ENCODE peak calls at places on chromosomes 12 and 14, in six cellular contexts. One of them, this sample, is unnamed. For H3K9me3, the result is how much of the 10 kb centered on the place peaks cover.

GRCh38 chr14:58832010-58832409 is 194.2 kb downstream of the DACT1 start:
- DNase-seq in stomach: no peak
- DNase-seq in AG04450: no peak
- DNase-seq in A549: no peak
- DNase-seq in mesenchymal stem cell: no peak
- DNase-seq in IMR-90: no peak
- DNase-seq in this sample: no peak

GRCh38 chr12:29901585-29901984 is 117.8 kb upstream of the TMTC1 start:
- DNase-seq in IMR-90: no peak
- DNase-seq in A549: no peak
- DNase-seq in stomach: no peak
- DNase-seq in mesenchymal stem cell: no peak
- DNase-seq in AG04450: no peak
- DNase-seq in this sample: no peak

GRCh38 chr14:100047600-100047999 is 17.6 kb upstream of the EVL start:
- DNase-seq in A549: no peak
- DNase-seq in AG04450: no peak
- DNase-seq in mesenchymal stem cell: no peak
- DNase-seq in stomach: no peak
- DNase-seq in IMR-90: no peak
- DNase-seq in this sample: no peak

GRCh38 chr12:96045566-96045965 is 10.2 kb upstream of the LTA4H start:
- DNase-seq in stomach: no peak
- DNase-seq in mesenchymal stem cell: no peak
- DNase-seq in A549: no peak
- DNase-seq in IMR-90: no peak
- DNase-seq in AG04450: no peak
- DNase-seq in this sample: peak

GRCh38 chr12:51401900-51402299 is 10.7 kb upstream of the GALNT6 start:
- DNase-seq in AG04450: no peak
- DNase-seq in IMR-90: no peak
- DNase-seq in stomach: no peak
- DNase-seq in mesenchymal stem cell: no peak
- DNase-seq in A549: no peak
- DNase-seq in this sample: no peak

GRCh38 chr14:95146079-95146771 is 11.1 kb downstream of the DICER1 start:
- DNase-seq in AG04450: no peak
- DNase-seq in A549: no peak
- DNase-seq in IMR-90: no peak
- DNase-seq in mesenchymal stem cell: no peak
- DNase-seq in stomach: no peak
- DNase-seq in this sample: no peak

GRCh38 chr12:128091101-128091795 is 175.7 kb upstream of the TMEM132C start:
- DNase-seq in stomach: no peak
- DNase-seq in A549: no peak
- DNase-seq in AG04450: no peak
- DNase-seq in mesenchymal stem cell: peak
- DNase-seq in IMR-90: no peak
- DNase-seq in this sample: no peak

GRCh38 chr12:52506858-52507715 is 13.1 kb downstream of the KRT5 start:
- DNase-seq in AG04450: peak
- DNase-seq in stomach: no peak
- DNase-seq in IMR-90: peak
- DNase-seq in mesenchymal stem cell: peak
- DNase-seq in A549: peak
- DNase-seq in this sample: no peak

GRCh38 chr12:88111074-88111652 is 30.7 kb downstream of the CEP290 start:
- DNase-seq in mesenchymal stem cell: peak
- DNase-seq in AG04450: no peak
- DNase-seq in stomach: no peak
- DNase-seq in A549: peak
- DNase-seq in IMR-90: peak
- DNase-seq in this sample: no peak

GRCh38 chr14:36519431-36520321 is at the start of gene NKX2-1:
- DNase-seq in mesenchymal stem cell: no peak
- DNase-seq in stomach: no peak
- DNase-seq in AG04450: no peak
- DNase-seq in A549: peak
- DNase-seq in IMR-90: no peak
- DNase-seq in this sample: no peak

GRCh38 chr12:55624056-55624455 is 12.6 kb upstream of the OR10P1 start:
- DNase-seq in mesenchymal stem cell: no peak
- DNase-seq in IMR-90: no peak
- DNase-seq in A549: no peak
- DNase-seq in AG04450: no peak
- DNase-seq in stomach: no peak
- DNase-seq in this sample: no peak

GRCh38 chr14:39342768-39343167 is 89.5 kb downstream of the FBXO33 start:
- DNase-seq in A549: no peak
- DNase-seq in mesenchymal stem cell: no peak
- DNase-seq in stomach: no peak
- DNase-seq in IMR-90: no peak
- DNase-seq in AG04450: no peak
- DNase-seq in this sample: no peak

GRCh38 chr14:76006253-76006652 is 20.7 kb downstream of the IFT43 start:
- DNase-seq in stomach: no peak
- DNase-seq in mesenchymal stem cell: no peak
- DNase-seq in IMR-90: no peak
- DNase-seq in A549: no peak
- DNase-seq in AG04450: no peak
- DNase-seq in this sample: no peak

GRCh38 chr14:75821828-75822521 is 159.8 kb downstream of the TGFB3 start:
- DNase-seq in AG04450: no peak
- DNase-seq in IMR-90: peak
- DNase-seq in stomach: no peak
- DNase-seq in mesenchymal stem cell: peak
- DNase-seq in A549: no peak
- DNase-seq in this sample: no peak

GRCh38 chr14:42047421-42048045 is 440.9 kb downstream of the LRFN5 start:
- DNase-seq in mesenchymal stem cell: peak
- DNase-seq in stomach: no peak
- DNase-seq in A549: no peak
- DNase-seq in AG04450: no peak
- DNase-seq in IMR-90: peak
- DNase-seq in this sample: no peak

GRCh38 chr12:131088701-131089525 is 135.2 kb downstream of the ADGRD1 start:
- DNase-seq in IMR-90: no peak
- DNase-seq in AG04450: no peak
- DNase-seq in mesenchymal stem cell: no peak
- DNase-seq in stomach: peak
- DNase-seq in A549: no peak
- DNase-seq in this sample: peak

GRCh38 chr12:3496964-3497363 is 6.0 kb downstream of the PRMT8 start:
- DNase-seq in mesenchymal stem cell: no peak
- DNase-seq in AG04450: no peak
- DNase-seq in A549: no peak
- DNase-seq in stomach: no peak
- DNase-seq in IMR-90: no peak
- DNase-seq in this sample: no peak

GRCh38 chr14:99266181-99267178 is 5.5 kb downstream of the BCL11B start:
- DNase-seq in mesenchymal stem cell: peak
- DNase-seq in stomach: peak
- DNase-seq in AG04450: peak
- DNase-seq in A549: peak
- DNase-seq in IMR-90: peak
- DNase-seq in this sample: peak

GRCh38 chr14:83909507-83909906 is 1620.4 kb upstream of the FLRT2 start:
- DNase-seq in AG04450: no peak
- DNase-seq in IMR-90: peak
- DNase-seq in mesenchymal stem cell: peak
- DNase-seq in A549: no peak
- DNase-seq in stomach: no peak
- DNase-seq in this sample: no peak

GRCh38 chr12:116591608-116592115 is 32.5 kb downstream of the MAP1LC3B2 start:
- DNase-seq in stomach: no peak
- DNase-seq in AG04450: peak
- DNase-seq in mesenchymal stem cell: peak
- DNase-seq in A549: no peak
- DNase-seq in IMR-90: peak
- DNase-seq in this sample: no peak

GRCh38 chr12:117167769-117168168 is 22.5 kb downstream of the FBXO21 start:
- DNase-seq in IMR-90: no peak
- DNase-seq in mesenchymal stem cell: no peak
- DNase-seq in stomach: no peak
- DNase-seq in AG04450: no peak
- DNase-seq in A549: no peak
- DNase-seq in this sample: no peak

GRCh38 chr12:21659383-21659782 is 1.7 kb upstream of the LDHB start:
- DNase-seq in mesenchymal stem cell: no peak
- DNase-seq in stomach: no peak
- DNase-seq in A549: peak
- DNase-seq in AG04450: no peak
- DNase-seq in IMR-90: no peak
- DNase-seq in this sample: no peak

GRCh38 chr12:132937476-132937875 is 18.6 kb downstream of the ZNF605 start:
- DNase-seq in AG04450: no peak
- DNase-seq in IMR-90: no peak
- DNase-seq in stomach: no peak
- DNase-seq in A549: no peak
- DNase-seq in mesenchymal stem cell: no peak
- DNase-seq in this sample: no peak

GRCh38 chr12:132942611-132943010 is 13.5 kb downstream of the ZNF605 start:
- DNase-seq in IMR-90: no peak
- DNase-seq in mesenchymal stem cell: no peak
- DNase-seq in stomach: no peak
- DNase-seq in AG04450: no peak
- DNase-seq in A549: no peak
- DNase-seq in this sample: no peak

GRCh38 chr12:132941336-132941954 is 14.7 kb downstream of the ZNF605 start:
- DNase-seq in IMR-90: no peak
- DNase-seq in stomach: no peak
- DNase-seq in A549: no peak
- DNase-seq in AG04450: no peak
- DNase-seq in mesenchymal stem cell: no peak
- DNase-seq in this sample: no peak

GRCh38 chr12:132936163-132936562 is 19.9 kb downstream of the ZNF605 start:
- DNase-seq in IMR-90: no peak
- DNase-seq in mesenchymal stem cell: no peak
- DNase-seq in A549: no peak
- DNase-seq in stomach: no peak
- DNase-seq in AG04450: no peak
- DNase-seq in this sample: no peak

DNA sequence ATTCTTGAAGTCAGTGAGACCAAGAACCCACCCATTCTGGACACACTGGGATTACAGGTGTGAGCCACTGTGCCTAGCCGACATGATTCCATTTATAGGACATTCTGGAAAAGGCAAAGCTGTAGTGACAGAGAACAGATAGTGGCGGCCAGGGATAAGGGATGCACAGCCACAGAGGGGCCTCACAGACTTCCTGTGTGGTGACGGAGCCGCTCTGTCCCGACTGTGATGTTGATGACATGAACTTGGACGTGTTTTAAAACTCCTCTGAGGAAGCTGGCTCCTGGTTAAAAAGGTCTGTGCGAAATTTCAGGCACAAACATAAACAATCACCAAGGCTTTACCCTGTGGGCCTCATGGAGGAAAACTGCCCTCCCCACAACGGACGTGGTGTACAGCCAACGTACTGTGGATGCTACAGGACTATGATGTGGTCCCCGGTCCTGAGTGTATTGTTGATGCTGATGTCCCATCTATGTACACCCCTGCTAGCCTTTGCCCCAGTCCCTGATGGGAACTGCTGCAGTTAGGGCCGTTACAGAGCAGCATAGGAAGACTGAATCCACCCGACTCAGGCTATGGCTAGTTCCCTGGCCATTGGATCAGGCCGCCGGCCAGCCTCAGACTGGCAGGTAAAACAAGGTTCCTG is 15.9 kb downstream of the ZNF605 start:
- DNase-seq in AG04450: no peak
- DNase-seq in A549: no peak
- DNase-seq in mesenchymal stem cell: no peak
- DNase-seq in IMR-90: no peak
- DNase-seq in stomach: no peak
- DNase-seq in this sample: no peak
- H3K9me3 ChIP-seq in AG04450: half or more
- H3K9me3 ChIP-seq in A549: half or more
- H3K9me3 ChIP-seq in mesenchymal stem cell: half or more
- H3K9me3 ChIP-seq in IMR-90: half or more
- H3K9me3 ChIP-seq in stomach: half or more
- H3K9me3 ChIP-seq in this sample: under half

DNA sequence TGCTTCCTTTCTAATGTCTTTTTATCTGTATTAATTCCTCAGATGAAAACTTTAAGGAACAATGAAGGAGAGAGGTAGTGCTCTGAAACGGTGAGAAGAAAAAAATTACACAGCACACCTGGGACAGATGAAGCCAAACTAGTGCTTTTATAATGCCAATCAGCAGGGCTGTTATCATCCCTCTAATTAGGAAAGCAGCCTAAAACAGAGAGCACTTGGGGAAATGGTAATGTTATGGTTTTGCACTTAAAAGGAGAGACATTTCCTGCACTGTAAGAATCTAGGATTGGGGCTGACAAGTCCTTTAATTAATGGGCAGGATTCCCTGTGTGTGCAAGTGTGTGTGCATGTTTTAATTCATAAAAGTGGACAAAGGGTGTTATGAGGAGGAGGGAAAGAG is 4.8 kb upstream of the LMO3 start:
- DNase-seq in AG04450: no peak
- DNase-seq in mesenchymal stem cell: no peak
- DNase-seq in A549: no peak
- DNase-seq in IMR-90: no peak
- DNase-seq in stomach: no peak
- DNase-seq in this sample: no peak
- H3K4me3 ChIP-seq in AG04450: no peak
- H3K4me3 ChIP-seq in mesenchymal stem cell: no peak
- H3K4me3 ChIP-seq in A549: no peak
- H3K4me3 ChIP-seq in IMR-90: no peak
- H3K4me3 ChIP-seq in stomach: no peak
- H3K4me3 ChIP-seq in this sample: no peak

GRCh38 chr14:105939810-105940508 is 413.6 kb downstream of the TMEM121 start:
- DNase-seq in stomach: peak
- DNase-seq in IMR-90: no peak
- DNase-seq in mesenchymal stem cell: no peak
- DNase-seq in AG04450: no peak
- DNase-seq in A549: no peak
- DNase-seq in this sample: peak
- H3K9me3 ChIP-seq in stomach: under half
- H3K9me3 ChIP-seq in IMR-90: under half
- H3K9me3 ChIP-seq in mesenchymal stem cell: under half
- H3K9me3 ChIP-seq in AG04450: half or more
- H3K9me3 ChIP-seq in A549: under half
- H3K9me3 ChIP-seq in this sample: under half

DNA sequence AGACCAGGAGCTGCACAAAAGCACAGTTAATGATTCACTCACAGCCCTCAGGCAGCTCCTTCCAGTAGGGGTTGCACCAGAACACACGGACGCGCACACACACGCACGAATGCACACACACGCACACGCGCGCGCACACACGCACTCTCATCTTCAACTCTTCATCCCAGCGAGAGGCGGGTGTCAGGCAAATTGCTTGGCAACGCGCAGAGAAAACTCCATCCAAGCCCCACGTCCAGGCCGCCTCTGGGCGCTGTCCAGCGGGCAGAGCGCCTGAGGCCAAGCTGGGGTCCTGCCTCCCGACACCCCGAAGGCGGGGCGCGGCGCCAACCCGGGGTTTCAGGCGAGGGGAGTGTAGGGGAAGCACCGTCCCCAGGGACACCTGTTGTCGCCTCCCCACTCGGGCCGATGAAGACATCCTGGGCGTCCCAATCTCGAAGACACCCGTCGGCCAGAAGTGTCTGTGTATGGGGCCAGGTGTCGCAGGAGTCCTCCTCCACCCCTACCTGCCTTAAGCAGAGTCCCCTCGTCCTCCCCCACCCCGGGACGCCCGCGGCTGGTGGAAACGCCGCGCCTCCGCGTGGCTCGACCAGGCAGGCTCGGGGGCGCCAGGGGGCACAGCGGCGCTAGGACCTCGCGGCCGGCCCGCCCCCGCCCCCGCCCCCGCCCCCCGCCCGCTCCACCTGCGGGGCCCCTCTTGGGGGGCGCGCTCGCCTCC is 35.6 kb upstream of the STON2 start:
- DNase-seq in IMR-90: peak
- DNase-seq in A549: peak
- DNase-seq in stomach: peak
- DNase-seq in mesenchymal stem cell: peak
- DNase-seq in AG04450: no peak
- DNase-seq in this sample: no peak
- H3K4me3 ChIP-seq in IMR-90: no peak
- H3K4me3 ChIP-seq in A549: peak
- H3K4me3 ChIP-seq in stomach: peak
- H3K4me3 ChIP-seq in mesenchymal stem cell: peak
- H3K4me3 ChIP-seq in AG04450: peak
- H3K4me3 ChIP-seq in this sample: peak

This sample was measured in Peyer's patch.